ENCODE peak calls at places on chromosomes 5 and 9, in seven cellular contexts. G, H, Y, X, D, S and O are unnamed samples.

GRCh38 chr5:91245871-91246270 is 137.2 kb downstream of the ARRDC3 start:
- DNase-seq in G (peak; percentile 28), H (no peak), Y (no peak), X (no peak), D (no peak), S (no peak), O (peak; percentile 47)

GRCh38 chr9:89746385-89747116 is 141.7 kb downstream of the GADD45G start:
- DNase-seq in G (peak; percentile 38), H (no peak), Y (no peak), X (no peak), D (no peak), S (peak; percentile 12), O (no peak)

GRCh38 chr5:178416919-178417318 is 173.3 kb downstream of the COL23A1 start:
- DNase-seq in G (peak; percentile 6), H (no peak), Y (no peak), X (peak; percentile 12), D (no peak), S (no peak), O (peak; percentile 6)

GRCh38 chr5:24923400-24923799 is 278.6 kb upstream of the CDH10 start:
- DNase-seq in G (no peak), H (no peak), Y (no peak), X (no peak), D (no peak), S (no peak), O (no peak)

GRCh38 chr9:95044731-95045508 is 272.6 kb downstream of the FANCC start:
- DNase-seq in G (no peak), H (peak; percentile 91), Y (peak; percentile 79), X (no peak), D (no peak), S (no peak), O (no peak)

GRCh38 chr9:33455952-33456351 is 8.6 kb upstream of the AQP3 start:
- DNase-seq in G (no peak), H (no peak), Y (no peak), X (no peak), D (no peak), S (no peak), O (no peak)

GRCh38 chr5:137234973-137235943 is 263.9 kb downstream of the SPOCK1 start:
- DNase-seq in G (no peak), H (no peak), Y (no peak), X (peak; percentile 98), D (no peak), S (no peak), O (no peak)

GRCh38 chr9:114006155-114006550 is 71.9 kb downstream of the AMBP start:
- DNase-seq in G (no peak), H (no peak), Y (peak; percentile 11), X (no peak), D (peak; percentile 47), S (no peak), O (no peak)

GRCh38 chr9:34206561-34206960 is 27.7 kb downstream of the UBAP1 start:
- DNase-seq in G (peak; percentile 40), H (no peak), Y (no peak), X (no peak), D (no peak), S (no peak), O (peak; percentile 32)

GRCh38 chr5:37658440-37658839 is 181.4 kb downstream of the GDNF start:
- DNase-seq in G (no peak), H (no peak), Y (no peak), X (no peak), D (no peak), S (no peak), O (no peak)

GRCh38 chr9:21961569-21961968 is 32.6 kb downstream of the CDKN2A start:
- DNase-seq in G (no peak), H (no peak), Y (no peak), X (no peak), D (no peak), S (no peak), O (no peak)

GRCh38 chr9:81266674-81267073 is 422.7 kb downstream of the TLE1 start:
- DNase-seq in G (peak; percentile 17), H (no peak), Y (no peak), X (peak; percentile 84), D (no peak), S (no peak), O (no peak)

GRCh38 chr5:148684528-148684927 is 30.2 kb upstream of the HTR4 start:
- DNase-seq in G (peak; percentile 3), H (no peak), Y (no peak), X (peak; percentile 12), D (no peak), S (no peak), O (peak; percentile 15)

GRCh38 chr9:37706290-37706689 is 47.3 kb upstream of the TRMT10B start:
- DNase-seq in G (no peak), H (no peak), Y (no peak), X (peak; percentile 69), D (no peak), S (no peak), O (no peak)

GRCh38 chr5:181100121-181101015 is 30.6 kb downstream of the OR2V1 start:
- DNase-seq in G (no peak), H (peak; percentile 60), Y (no peak), X (no peak), D (no peak), S (no peak), O (no peak)

GRCh38 chr5:156515121-156515520 is 188.2 kb downstream of the SGCD start:
- DNase-seq in G (no peak), H (no peak), Y (no peak), X (no peak), D (no peak), S (no peak), O (no peak)

GRCh38 chr5:146091881-146092280 is 13.5 kb downstream of the PLAC8L1 start:
- DNase-seq in G (no peak), H (no peak), Y (no peak), X (peak; percentile 51), D (no peak), S (no peak), O (no peak)

GRCh38 chr9:32395483-32396216 is 11.2 kb downstream of the ACO1 start:
- DNase-seq in G (peak; percentile 96), H (no peak), Y (peak; percentile 77), X (peak; percentile 88), D (no peak), S (peak; percentile 77), O (peak; percentile 94)

GRCh38 chr9:6512085-6512657 is 99.2 kb downstream of the UHRF2 start:
- DNase-seq in G (no peak), H (no peak), Y (no peak), X (no peak), D (no peak), S (peak; percentile 31), O (peak; percentile 17)

DNA sequence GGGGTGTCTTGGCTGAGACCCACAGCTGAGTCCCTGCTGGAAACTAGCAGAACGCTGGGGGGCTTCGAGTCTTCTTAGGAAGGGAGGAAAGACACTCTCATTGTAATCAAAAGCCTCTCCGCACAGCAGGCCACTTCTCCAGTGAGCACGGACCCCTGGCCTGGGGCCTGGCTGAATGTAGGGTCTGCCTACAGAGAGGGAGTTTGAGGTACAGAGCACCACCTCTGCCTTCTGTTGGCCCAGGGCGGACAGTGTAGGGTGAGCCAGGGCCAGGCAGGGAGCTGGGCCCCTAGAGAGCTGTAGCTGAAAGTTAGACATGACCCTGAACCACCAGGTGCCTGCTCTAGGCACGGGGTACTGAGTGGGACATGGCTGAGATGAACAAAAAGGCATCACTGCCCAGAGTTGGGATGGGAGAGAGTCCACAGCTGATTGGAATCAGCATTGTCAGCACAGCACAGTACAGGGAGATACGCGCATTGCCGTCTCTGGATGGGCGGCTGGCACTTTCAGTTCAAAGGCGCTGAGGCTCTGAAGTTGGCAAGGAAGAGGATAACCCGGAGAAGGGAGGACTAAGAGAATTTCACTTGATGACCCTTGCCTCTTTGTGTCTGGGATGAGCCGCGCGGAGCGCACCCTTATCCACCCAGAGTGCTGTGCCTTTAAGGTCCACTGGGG is 363 bp upstream of the SLC25A48 start:
- DNase-seq in G (peak; percentile 34), H (no peak), Y (peak; percentile 55), X (no peak), D (peak; percentile 66), S (no peak), O (peak; percentile 49)
- TF ChIP-seq CTCF in G (peak; percentile 67), H (no peak), Y (no peak), X (peak; percentile 65), D (no peak), S (peak; percentile 80), O (peak; percentile 77)

GRCh38 chr5:14935341-14935740 is 63.8 kb upstream of the ANKH start:
- DNase-seq in G (no peak), H (no peak), Y (no peak), X (no peak), D (no peak), S (no peak), O (no peak)

GRCh38 chr5:14936588-14936987 is 65.0 kb upstream of the ANKH start:
- DNase-seq in G (no peak), H (no peak), Y (no peak), X (no peak), D (no peak), S (no peak), O (no peak)

GRCh38 chr5:14942212-14942611 is 70.6 kb upstream of the ANKH start:
- DNase-seq in G (no peak), H (no peak), Y (no peak), X (no peak), D (no peak), S (no peak), O (no peak)

GRCh38 chr5:14932902-14933475 is 61.4 kb upstream of the ANKH start:
- DNase-seq in G (no peak), H (no peak), Y (no peak), X (no peak), D (no peak), S (no peak), O (no peak)

GRCh38 chr5:14937277-14937676 is 65.7 kb upstream of the ANKH start:
- DNase-seq in G (no peak), H (no peak), Y (no peak), X (no peak), D (no peak), S (no peak), O (no peak)
- H3K4me3 ChIP-seq in G (no peak overlapping the region), H (no peak overlapping the region), Y (no peak overlapping the region), X (no peak overlapping the region), D (no peak overlapping the region), S (no peak overlapping the region), O (no peak overlapping the region)

GRCh38 chr9:97749928-97750327 is 52.8 kb upstream of the XPA start:
- DNase-seq in G (no peak), H (no peak), Y (no peak), X (peak; percentile 25), D (no peak), S (no peak), O (no peak)
- TF ChIP-seq CTCF in G (no peak), H (no peak), Y (no peak), X (peak; percentile 47), D (no peak), S (no peak), O (no peak)

DNA sequence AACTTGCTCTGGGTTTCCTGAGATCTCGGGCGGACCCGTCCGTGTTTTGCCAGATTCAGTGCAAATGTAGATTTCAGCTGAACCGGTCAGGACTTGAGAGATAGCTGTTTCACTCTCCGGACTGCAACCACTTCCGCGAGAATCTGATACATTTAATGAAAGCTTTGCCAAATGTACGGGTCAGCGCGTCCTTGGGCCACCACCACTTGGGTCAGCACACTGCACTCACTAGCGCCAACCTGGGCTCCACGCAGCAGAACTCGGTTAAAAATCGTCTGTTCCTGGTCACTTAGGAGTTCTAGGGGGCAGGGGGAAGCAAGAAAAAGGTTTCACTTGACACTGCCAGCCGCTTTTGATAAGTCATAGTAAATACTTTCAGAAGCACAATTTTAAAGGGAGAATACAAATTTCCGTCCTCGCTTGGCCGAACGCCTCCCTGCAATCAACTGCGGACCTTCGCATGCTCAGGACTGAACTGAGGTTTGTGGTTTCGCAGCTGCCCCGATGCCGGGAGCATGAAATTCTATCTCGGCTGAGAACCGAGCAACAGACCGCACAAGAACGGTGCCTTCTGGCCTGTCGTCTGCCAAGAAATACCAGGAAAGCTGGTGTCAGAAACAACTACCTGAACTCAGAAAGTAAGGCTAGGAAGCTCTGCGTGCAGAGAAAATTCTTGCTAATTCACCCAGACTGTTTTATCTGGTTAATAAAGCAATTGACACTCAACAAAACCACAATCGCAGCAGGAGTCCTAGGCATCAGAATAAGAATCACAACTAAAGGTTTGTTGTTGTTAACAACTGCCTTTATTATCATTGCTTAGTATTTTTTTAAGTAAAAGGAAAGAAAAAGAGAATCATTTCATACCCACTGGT is 4.2 kb upstream of the ISL1 start:
- DNase-seq in G (no peak), H (peak; percentile 66), Y (no peak), X (no peak), D (no peak), S (peak; percentile 20), O (no peak)
- H3K4me3 ChIP-seq in G (no peak overlapping the region), H (peak overlapping the region; percentile 23), Y (peak overlapping the region; percentile 26), X (peak overlapping the region; percentile 38), D (peak overlapping the region; percentile 11), S (peak overlapping the region; percentile 12), O (no peak overlapping the region)